ENCODE peak calls at places on chromosome 4, in five cellular contexts. B, N, D, A and M are unnamed samples.

GRCh38 chr4:128604840-128605239 is 204.7 kb upstream of the JADE1 start:
- DNase-seq in B (no peak), D (no peak), A (no peak), N (no peak), M (no peak)

GRCh38 chr4:163161536-163162205 is 5.0 kb downstream of the NAF1 start:
- DNase-seq in D (no peak), B (no peak), N (no peak), A (no peak), M (no peak)

GRCh38 chr4:127523369-127523768 is 109.4 kb upstream of the INTU start:
- DNase-seq in N (no peak), B (no peak), D (no peak), A (no peak), M (no peak)

GRCh38 chr4:2141762-2142520 is 82.8 kb downstream of the NAT8L start:
- DNase-seq in N (no peak), B (no peak), A (no peak), D (no peak), M (no peak)

GRCh38 chr4:173013232-173013932 is 155.2 kb upstream of the GALNT7 start:
- DNase-seq in A (no peak), B (peak), D (no peak), N (peak), M (peak)

GRCh38 chr4:173121044-173121685 is 47.4 kb upstream of the GALNT7 start:
- DNase-seq in A (no peak), N (no peak), B (no peak), D (no peak), M (no peak)

GRCh38 chr4:39427477-39428119 is 20.9 kb downstream of the KLB start:
- DNase-seq in N (no peak), B (no peak), A (no peak), D (no peak), M (no peak)

GRCh38 chr4:98447648-98448047 is 186.5 kb downstream of the RAP1GDS1 start:
- DNase-seq in N (no peak), A (no peak), B (no peak), D (no peak), M (no peak)

GRCh38 chr4:153257151-153257620 is 52.9 kb downstream of the TRIM2 start:
- DNase-seq in B (no peak), N (no peak), A (peak), D (no peak), M (no peak)

GRCh38 chr4:3674479-3674851 is 91.7 kb upstream of the ADRA2C start:
- DNase-seq in A (no peak), B (no peak), D (peak), N (no peak), M (no peak)

GRCh38 chr4:142548491-142548890 is 297.6 kb downstream of the INPP4B start:
- DNase-seq in B (no peak), N (no peak), A (no peak), D (no peak), M (no peak)

GRCh38 chr4:95869961-95870500 is 30.1 kb downstream of the PDHA2 start:
- DNase-seq in A (no peak), D (no peak), B (no peak), N (no peak), M (no peak)

GRCh38 chr4:108881190-108881589 is 118.3 kb upstream of the ETNPPL start:
- DNase-seq in B (no peak), D (no peak), A (no peak), N (no peak), M (no peak)

GRCh38 chr4:1039493-1040343 is 28.3 kb downstream of the FGFRL1 start:
- DNase-seq in D (no peak), N (no peak), A (no peak), B (peak), M (no peak)

GRCh38 chr4:121072080-121072835 is at the start of gene NDNF:
- DNase-seq in A (no peak), D (peak), N (no peak), B (peak), M (peak)

GRCh38 chr4:8495803-8496202 is 55.2 kb downstream of the TRMT44 start:
- DNase-seq in A (no peak), N (no peak), D (no peak), B (no peak), M (no peak)

GRCh38 chr4:173486714-173487392 is 43.2 kb downstream of the HAND2 start:
- DNase-seq in D (no peak), N (no peak), A (no peak), B (no peak), M (no peak)

GRCh38 chr4:7068883-7069282 is 1.0 kb upstream of the GRPEL1 start:
- DNase-seq in N (no peak), D (no peak), A (no peak), B (no peak), M (no peak)

GRCh38 chr4:20126906-20127305 is 124.8 kb upstream of the SLIT2 start:
- DNase-seq in A (no peak), D (no peak), B (no peak), N (no peak), M (no peak)

GRCh38 chr4:74623041-74623440 is 171.3 kb downstream of the BTC start:
- DNase-seq in A (no peak), B (no peak), N (no peak), D (no peak), M (no peak)

GRCh38 chr4:107666134-107666533 is 53.9 kb downstream of the PAPSS1 start:
- DNase-seq in A (peak), N (no peak), B (no peak), D (no peak), M (no peak)
- TF ChIP-seq CTCF in A (peak), N (no peak), B (peak), D (peak), M (peak)

DNA sequence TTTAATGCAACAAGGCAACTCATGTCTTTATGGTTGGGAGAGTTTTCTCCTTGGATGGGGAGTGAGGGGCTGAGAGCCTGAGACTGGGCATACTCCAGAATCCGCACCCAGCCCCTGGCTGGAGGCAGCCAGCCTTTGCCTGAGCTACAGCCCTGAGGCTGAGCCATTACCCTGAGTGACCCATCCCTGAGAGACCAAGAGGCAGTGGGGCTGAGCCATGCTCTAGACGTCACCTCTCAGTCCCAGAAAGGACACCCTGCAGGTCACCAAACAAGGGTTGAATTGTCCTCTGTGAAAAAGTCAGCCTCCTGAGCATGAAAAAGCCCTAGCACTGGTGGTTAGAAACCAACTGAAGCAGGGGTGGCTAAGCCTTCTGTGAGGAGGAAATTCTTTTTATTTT is 151.2 kb upstream of the GATB start:
- DNase-seq in A (no peak), B (no peak), D (no peak), N (no peak), M (no peak)
- TF ChIP-seq CTCF in A (no peak), B (no peak), D (no peak), N (no peak), M (no peak)

GRCh38 chr4:26069218-26069617 is 155.2 kb downstream of the SMIM20 start:
- DNase-seq in N (no peak), A (no peak), B (no peak), D (no peak), M (no peak)
- TF ChIP-seq CTCF in N (no peak), A (peak), B (no peak), D (peak), M (peak)

DNA sequence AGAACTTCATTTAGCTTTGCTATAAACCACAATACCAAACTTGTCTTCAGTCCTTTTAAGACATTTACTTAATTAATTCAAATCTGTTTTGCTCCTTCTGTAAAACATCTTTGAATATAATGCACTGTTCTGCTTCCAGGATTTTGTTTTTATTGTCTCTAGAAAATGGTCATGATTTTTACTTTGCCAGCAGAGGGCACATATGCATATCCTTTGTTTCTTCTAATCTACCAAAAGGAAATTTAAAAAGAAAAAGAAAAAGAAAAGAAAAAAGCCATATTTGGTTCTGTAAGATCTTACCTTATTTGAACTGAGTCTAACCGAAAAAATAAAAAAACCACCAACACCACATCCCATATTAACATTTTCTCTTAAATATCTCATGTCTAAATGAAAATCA is 101.9 kb upstream of the CCSER1 start:
- DNase-seq in N (no peak), A (no peak), B (no peak), D (no peak), M (no peak)
- TF ChIP-seq CTCF in N (no peak), A (no peak), B (no peak), D (peak), M (peak)

GRCh38 chr4:17561195-17561909 is 15.6 kb upstream of the LAP3 start:
- DNase-seq in A (peak), N (no peak), B (no peak), D (no peak), M (no peak)

GRCh38 chr4:17558941-17559708 is 17.9 kb upstream of the LAP3 start:
- DNase-seq in N (no peak), D (no peak), B (no peak), A (no peak), M (no peak)

GRCh38 chr4:17559709-17560048 is 17.3 kb upstream of the LAP3 start:
- DNase-seq in A (no peak), D (no peak), N (no peak), B (no peak), M (no peak)

GRCh38 chr4:17560065-17560673 is 16.8 kb upstream of the LAP3 start:
- DNase-seq in N (no peak), B (no peak), A (no peak), D (no peak), M (no peak)

GRCh38 chr4:17562157-17562556 is 14.8 kb upstream of the LAP3 start:
- DNase-seq in N (no peak), A (no peak), B (no peak), D (no peak), M (no peak)
- TF ChIP-seq CTCF in N (no peak), A (no peak), B (no peak), D (peak), M (peak)